ENCODE peak calls at places on chromosomes 3 and 15, in six cellular contexts. O is lung microvascular endothelial cell, B is anterior cingulate cortex, J is DMS153, R is mucosa of descending colon, U is activated T-cell treated with anti-CD3 and anti-CD28 coated beads for 1 hour. T is an unnamed sample.

GRCh38 chr15:39747326-39747725 is 35.3 kb downstream of the FSIP1 start:
- DNase-seq in O (peak; percentile 72), B (no peak), J (no peak), R (no peak), U (no peak), T (no peak)

GRCh38 chr3:172100482-172100881 is 61.1 kb downstream of the FNDC3B start:
- DNase-seq in O (no peak), B (no peak), J (no peak), R (no peak), U (no peak), T (no peak)

GRCh38 chr3:188749010-188749617 is 422.7 kb upstream of the TPRG1 start:
- DNase-seq in O (peak; percentile 21), B (no peak), J (no peak), R (no peak), U (peak; percentile 47), T (peak; percentile 60)

GRCh38 chr3:141425523-141426233 is 57.4 kb downstream of the ZBTB38 start:
- DNase-seq in O (no peak), B (no peak), J (no peak), R (no peak), U (no peak), T (no peak)

GRCh38 chr3:106765342-106765741 is 611.9 kb upstream of the CCDC54 start:
- DNase-seq in O (peak; percentile 84), B (no peak), J (no peak), R (no peak), U (no peak), T (no peak)

GRCh38 chr3:4065080-4065479 is 238.1 kb upstream of the SETMAR start:
- DNase-seq in O (no peak), B (no peak), J (no peak), R (no peak), U (no peak), T (no peak)

GRCh38 chr3:123105201-123106189 is 38.7 kb downstream of the PDIA5 start:
- DNase-seq in O (no peak), B (no peak), J (no peak), R (no peak), U (no peak), T (no peak)

GRCh38 chr3:99505646-99506269 is 132.6 kb upstream of the COL8A1 start:
- DNase-seq in O (peak; percentile 60), B (no peak), J (no peak), R (no peak), U (no peak), T (no peak)

GRCh38 chr3:71510485-71510884 is 73.0 kb downstream of the FOXP1 start:
- DNase-seq in O (peak; percentile 78), B (no peak), J (no peak), R (no peak), U (no peak), T (no peak)

GRCh38 chr15:42133892-42134502 is 22.4 kb downstream of the PLA2G4F start:
- DNase-seq in O (peak; percentile 58), B (no peak), J (no peak), R (no peak), U (peak; percentile 32), T (peak; percentile 90)

GRCh38 chr3:3154879-3155610 is 24.4 kb downstream of the CRBN start:
- DNase-seq in O (no peak), B (no peak), J (no peak), R (no peak), U (no peak), T (no peak)

GRCh38 chr15:70267879-70268278 is 170.2 kb upstream of the TLE3 start:
- DNase-seq in O (peak; percentile 71), B (no peak), J (no peak), R (no peak), U (no peak), T (no peak)

GRCh38 chr3:193744048-193744821 is 151.2 kb downstream of the OPA1 start:
- DNase-seq in O (no peak), B (no peak), J (peak; percentile 98), R (no peak), U (no peak), T (no peak)

GRCh38 chr3:78283994-78284393 is 1244.1 kb downstream of the ROBO2 start:
- DNase-seq in O (no peak), B (no peak), J (no peak), R (no peak), U (no peak), T (no peak)

GRCh38 chr3:20658491-20658890 is 472.5 kb upstream of the SGO1 start:
- DNase-seq in O (no peak), B (no peak), J (no peak), R (no peak), U (no peak), T (no peak)

GRCh38 chr3:184591789-184592188 is 30.2 kb downstream of the EPHB3 start:
- DNase-seq in O (no peak), B (no peak), J (no peak), R (no peak), U (no peak), T (no peak)

GRCh38 chr3:185236969-185237368 is 16.9 kb downstream of the EHHADH start:
- DNase-seq in O (no peak), B (no peak), J (no peak), R (no peak), U (no peak), T (no peak)

GRCh38 chr3:140588558-140588957 is 89.3 kb upstream of the TRIM42 start:
- DNase-seq in O (no peak), B (no peak), J (no peak), R (no peak), U (no peak), T (no peak)

GRCh38 chr15:67296188-67296587 is 41.6 kb downstream of the IQCH start:
- DNase-seq in O (no peak), B (no peak), J (no peak), R (no peak), U (no peak), T (peak; percentile 16)

GRCh38 chr15:76668900-76669299 is 236.2 kb downstream of the SCAPER start:
- DNase-seq in O (no peak), B (no peak), J (no peak), R (no peak), U (no peak), T (no peak)

GRCh38 chr15:41881925-41882688 is 11.7 kb downstream of the SPTBN5 start:
- DNase-seq in O (no peak), B (no peak), J (no peak), R (no peak), U (no peak), T (peak; percentile 61)

GRCh38 chr3:170470063-170471006 is 51.7 kb downstream of the CLDN11 start:
- DNase-seq in O (no peak), B (no peak), J (peak; percentile 52), R (no peak), U (no peak), T (no peak)

GRCh38 chr15:93477721-93478120 is 388.7 kb upstream of the RGMA start:
- DNase-seq in O (no peak), B (no peak), J (no peak), R (no peak), U (no peak), T (no peak)

GRCh38 chr3:4343258-4343657 is 40.1 kb downstream of the SETMAR start:
- DNase-seq in O (no peak), B (no peak), J (no peak), R (no peak), U (no peak), T (no peak)

GRCh38 chr15:66682865-66683264 is 19.2 kb upstream of the SMAD6 start:
- DNase-seq in O (no peak), B (no peak), J (no peak), R (no peak), U (no peak), T (no peak)

GRCh38 chr3:106242779-106243178 is 374.0 kb upstream of the CBLB start:
- DNase-seq in O (no peak), B (no peak), J (no peak), R (no peak), U (no peak), T (no peak)